ENCODE peak calls at places on chromosomes 2 and 18, in six cellular contexts. J, P, W, N, H and Z are unnamed samples.

GRCh38 chr2:204108874-204109295 is 172.3 kb downstream of the ICOS start:
- DNase-seq in J (no peak), N (no peak), P (no peak), W (no peak), H (no peak), Z (no peak)

GRCh38 chr2:234334146-234334545 is 162.7 kb downstream of the ARL4C start:
- DNase-seq in N (peak), J (no peak), P (no peak), W (no peak), H (no peak), Z (no peak)

GRCh38 chr2:223095207-223095606 is 43.2 kb downstream of the KCNE4 start:
- DNase-seq in J (no peak), H (no peak), W (no peak), P (no peak), N (no peak), Z (no peak)

GRCh38 chr2:190413421-190413820 is 5.3 kb downstream of the MFSD6 start:
- DNase-seq in W (peak), J (no peak), N (no peak), P (no peak), H (no peak), Z (no peak)

GRCh38 chr2:180385601-180386201 is 378.6 kb upstream of the CWC22 start:
- DNase-seq in W (no peak), N (peak), J (peak), H (no peak), P (no peak), Z (no peak)

GRCh38 chr2:15412779-15413178 is 148.4 kb downstream of the NBAS start:
- DNase-seq in N (no peak), W (no peak), H (no peak), J (no peak), P (no peak), Z (no peak)

GRCh38 chr2:43083710-43084698 is 142.4 kb downstream of the ZFP36L2 start:
- DNase-seq in P (no peak), N (peak), H (no peak), J (peak), W (no peak), Z (peak)

GRCh38 chr2:143946436-143947385 is 573.2 kb downstream of the ZEB2 start:
- DNase-seq in J (peak), H (no peak), P (no peak), W (no peak), N (no peak), Z (no peak)

GRCh38 chr2:226135861-226136548 is 663.6 kb downstream of the IRS1 start:
- DNase-seq in J (no peak), N (no peak), P (no peak), W (no peak), H (no peak), Z (no peak)

GRCh38 chr18:53909668-53910067 is 314.8 kb downstream of the MBD2 start:
- DNase-seq in N (peak), P (no peak), H (peak), J (no peak), W (peak), Z (no peak)

GRCh38 chr2:109290887-109291675 is 162.1 kb downstream of the SH3RF3 start:
- DNase-seq in N (peak), J (peak), W (no peak), H (no peak), P (no peak), Z (no peak)

GRCh38 chr2:30257266-30258214 is 26.2 kb downstream of the LBH start:
- DNase-seq in H (no peak), W (no peak), J (no peak), P (no peak), N (no peak), Z (no peak)

GRCh38 chr2:101717041-101717817 is 19.7 kb downstream of the MAP4K4 start:
- DNase-seq in W (peak), N (no peak), J (no peak), P (no peak), H (no peak), Z (no peak)

GRCh38 chr2:61125798-61126197 is 36.2 kb upstream of the C2orf74 start:
- DNase-seq in W (no peak), P (no peak), H (no peak), J (no peak), N (no peak), Z (no peak)

GRCh38 chr2:85705680-85706039 is 11.5 kb downstream of the GNLY start:
- DNase-seq in P (peak), J (peak), N (peak), W (peak), H (no peak), Z (peak)

GRCh38 chr2:116513991-116514390 is 1300.5 kb upstream of the DDX18 start:
- DNase-seq in W (no peak), J (no peak), N (no peak), H (no peak), P (no peak), Z (no peak)

GRCh38 chr18:79511671-79512301 is 116.1 kb downstream of the NFATC1 start:
- DNase-seq in W (no peak), N (no peak), P (no peak), H (no peak), J (no peak), Z (peak)